ENCODE peak calls at places on chromosomes 7 and 10, in five cellular contexts. One of them, this sample, is unnamed.
A peak's percentile ranks its signal among the peaks of the same experiment; 100 is the strongest.

GRCh38 chr10:51367120-51367519 is 292.8 kb downstream of the PRKG1 start:
- DNase-seq in mesenchymal stem cell: no peak
- DNase-seq in H9: no peak
- DNase-seq in H1: no peak
- DNase-seq in IMR-90: no peak
- DNase-seq in this sample: no peak

GRCh38 chr7:73811760-73812168 is 19.0 kb upstream of the CLDN4 start:
- DNase-seq in H9: peak; percentile 89
- DNase-seq in mesenchymal stem cell: peak; percentile 70
- DNase-seq in H1: peak; percentile 56
- DNase-seq in IMR-90: peak; percentile 41
- DNase-seq in this sample: no peak

GRCh38 chr10:22666287-22667092 is 47.9 kb downstream of the PIP4K2A start:
- DNase-seq in IMR-90: peak; percentile 62
- DNase-seq in H1: no peak
- DNase-seq in mesenchymal stem cell: no peak
- DNase-seq in H9: no peak
- DNase-seq in this sample: no peak

GRCh38 chr10:117175215-117175900 is 21.9 kb upstream of the KCNK18 start:
- DNase-seq in mesenchymal stem cell: peak; percentile 10
- DNase-seq in IMR-90: no peak
- DNase-seq in H1: no peak
- DNase-seq in H9: peak; percentile 42
- DNase-seq in this sample: no peak

GRCh38 chr7:105682331-105683070 is 101.2 kb upstream of the EFCAB10 start:
- DNase-seq in H9: no peak
- DNase-seq in mesenchymal stem cell: no peak
- DNase-seq in IMR-90: no peak
- DNase-seq in H1: no peak
- DNase-seq in this sample: no peak

GRCh38 chr7:157611341-157611740 is 274.5 kb downstream of the DNAJB6 start:
- DNase-seq in H1: no peak
- DNase-seq in IMR-90: no peak
- DNase-seq in mesenchymal stem cell: no peak
- DNase-seq in H9: no peak
- DNase-seq in this sample: no peak

GRCh38 chr10:52351911-52352310 is 37.8 kb downstream of the DKK1 start:
- DNase-seq in IMR-90: peak; percentile 37
- DNase-seq in mesenchymal stem cell: no peak
- DNase-seq in H9: no peak
- DNase-seq in H1: no peak
- DNase-seq in this sample: no peak

GRCh38 chr7:100864263-100864845 is 2.8 kb upstream of the TRIP6 start:
- DNase-seq in IMR-90: no peak
- DNase-seq in H9: no peak
- DNase-seq in mesenchymal stem cell: no peak
- DNase-seq in H1: no peak
- DNase-seq in this sample: no peak

GRCh38 chr10:107546986-107547385 is 382.5 kb upstream of the SORCS1 start:
- DNase-seq in H1: no peak
- DNase-seq in H9: no peak
- DNase-seq in mesenchymal stem cell: peak; percentile 11
- DNase-seq in IMR-90: no peak
- DNase-seq in this sample: no peak

GRCh38 chr7:50657341-50657873 is 92.2 kb upstream of the DDC start:
- DNase-seq in mesenchymal stem cell: peak; percentile 34
- DNase-seq in IMR-90: peak; percentile 12
- DNase-seq in H1: no peak
- DNase-seq in H9: no peak
- DNase-seq in this sample: no peak

GRCh38 chr7:4797858-4798705 is 22.7 kb downstream of the AP5Z1 start:
- DNase-seq in IMR-90: peak; percentile 18
- DNase-seq in H9: peak; percentile 81
- DNase-seq in mesenchymal stem cell: peak; percentile 37
- DNase-seq in H1: no peak
- DNase-seq in this sample: peak; percentile 63

GRCh38 chr10:94107191-94107590 is 113.5 kb downstream of the PLCE1 start:
- DNase-seq in H9: no peak
- DNase-seq in mesenchymal stem cell: peak; percentile 51
- DNase-seq in H1: no peak
- DNase-seq in IMR-90: no peak
- DNase-seq in this sample: no peak

GRCh38 chr10:16518822-16519221 is 2.9 kb downstream of the C1QL3 start:
- DNase-seq in mesenchymal stem cell: no peak
- DNase-seq in H9: no peak
- DNase-seq in H1: no peak
- DNase-seq in IMR-90: no peak
- DNase-seq in this sample: no peak
- H2BK15ac ChIP-seq in mesenchymal stem cell: no peak overlapping the region
- H2BK15ac ChIP-seq in H9: no peak overlapping the region
- H2BK15ac ChIP-seq in H1: no peak overlapping the region
- H2BK15ac ChIP-seq in IMR-90: no peak overlapping the region
- H2BK15ac ChIP-seq in this sample: no peak overlapping the region

GRCh38 chr7:149130572-149131198 is 4.6 kb upstream of the ZNF425 start:
- DNase-seq in IMR-90: no peak
- DNase-seq in H9: no peak
- DNase-seq in H1: no peak
- DNase-seq in mesenchymal stem cell: no peak
- DNase-seq in this sample: no peak

GRCh38 chr7:149125189-149125863 is 798 bp downstream of the ZNF425 start:
- DNase-seq in IMR-90: no peak
- DNase-seq in H1: no peak
- DNase-seq in mesenchymal stem cell: no peak
- DNase-seq in H9: no peak
- DNase-seq in this sample: no peak

GRCh38 chr7:149125864-149126661 is at the start of gene ZNF425:
- DNase-seq in H1: peak; percentile 73
- DNase-seq in mesenchymal stem cell: peak; percentile 93
- DNase-seq in IMR-90: peak; percentile 86
- DNase-seq in H9: peak; percentile 93
- DNase-seq in this sample: peak; percentile 91

GRCh38 chr7:149126662-149127321 is 668 bp upstream of the ZNF425 start:
- DNase-seq in mesenchymal stem cell: no peak
- DNase-seq in H9: no peak
- DNase-seq in H1: no peak
- DNase-seq in IMR-90: peak; percentile 7
- DNase-seq in this sample: no peak
- H3K14ac ChIP-seq in mesenchymal stem cell: peak overlapping the region; percentile 50
- H3K14ac ChIP-seq in H9: peak overlapping the region; percentile 85
- H3K14ac ChIP-seq in H1: peak overlapping the region; percentile 68
- H3K14ac ChIP-seq in IMR-90: peak overlapping the region; percentile 98
- H3K14ac ChIP-seq in this sample: peak overlapping the region; percentile 97

GRCh38 chr10:78654047-78654590 is 414.6 kb upstream of the ZMIZ1 start:
- DNase-seq in H9: no peak
- DNase-seq in H1: no peak
- DNase-seq in IMR-90: no peak
- DNase-seq in mesenchymal stem cell: no peak
- DNase-seq in this sample: no peak
- H3K4ac ChIP-seq in H9: no peak overlapping the region
- H3K4ac ChIP-seq in H1: no peak overlapping the region
- H3K4ac ChIP-seq in IMR-90: no peak overlapping the region
- H3K4ac ChIP-seq in mesenchymal stem cell: no peak overlapping the region
- H3K4ac ChIP-seq in this sample: no peak overlapping the region

GRCh38 chr10:104299031-104299904 is 30.3 kb downstream of the GSTO2 start:
- DNase-seq in H9: no peak
- DNase-seq in IMR-90: peak; percentile 94
- DNase-seq in H1: no peak
- DNase-seq in mesenchymal stem cell: no peak
- DNase-seq in this sample: no peak
- H2BK15ac ChIP-seq in H9: no peak overlapping the region
- H2BK15ac ChIP-seq in IMR-90: peak overlapping the region; percentile 68
- H2BK15ac ChIP-seq in H1: no peak overlapping the region
- H2BK15ac ChIP-seq in mesenchymal stem cell: no peak overlapping the region
- H2BK15ac ChIP-seq in this sample: no peak overlapping the region

DNA sequence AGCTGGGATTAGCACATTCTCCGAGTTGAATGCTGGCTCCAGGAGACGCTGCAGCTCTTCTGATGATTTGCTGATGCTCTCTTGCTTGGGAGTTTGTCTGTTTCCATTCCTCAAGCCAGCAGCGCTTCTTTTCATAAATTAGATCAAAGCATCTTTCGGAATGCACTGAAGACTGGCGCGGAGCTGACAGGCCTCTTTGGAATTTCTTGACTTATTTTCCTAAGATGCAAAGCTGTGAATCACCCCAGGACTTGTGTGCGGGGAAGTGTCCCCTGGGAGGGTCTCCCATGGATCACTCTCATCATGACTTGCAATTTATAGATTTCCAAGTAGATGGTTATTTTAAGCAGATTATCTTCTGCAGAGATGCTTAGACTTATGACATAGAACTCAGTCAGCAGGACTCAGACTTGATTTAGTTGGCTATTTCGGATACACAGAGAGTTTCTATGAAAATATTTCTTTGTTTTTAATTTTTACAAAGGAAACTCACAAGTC is 467.2 kb downstream of the TCERG1L start:
- DNase-seq in H1: no peak
- DNase-seq in mesenchymal stem cell: no peak
- DNase-seq in H9: no peak
- DNase-seq in IMR-90: no peak
- DNase-seq in this sample: no peak
- H3K14ac ChIP-seq in H1: no peak overlapping the region
- H3K14ac ChIP-seq in mesenchymal stem cell: no peak overlapping the region
- H3K14ac ChIP-seq in H9: no peak overlapping the region
- H3K14ac ChIP-seq in IMR-90: no peak overlapping the region
- H3K14ac ChIP-seq in this sample: peak overlapping the region; percentile 51

GRCh38 chr7:151789380-151789947 is 87.5 kb downstream of the PRKAG2 start:
- DNase-seq in H9: no peak
- DNase-seq in IMR-90: no peak
- DNase-seq in mesenchymal stem cell: no peak
- DNase-seq in H1: no peak
- DNase-seq in this sample: no peak
- H3K4ac ChIP-seq in H9: no peak overlapping the region
- H3K4ac ChIP-seq in IMR-90: no peak overlapping the region
- H3K4ac ChIP-seq in mesenchymal stem cell: no peak overlapping the region
- H3K4ac ChIP-seq in H1: no peak overlapping the region
- H3K4ac ChIP-seq in this sample: no peak overlapping the region

DNA sequence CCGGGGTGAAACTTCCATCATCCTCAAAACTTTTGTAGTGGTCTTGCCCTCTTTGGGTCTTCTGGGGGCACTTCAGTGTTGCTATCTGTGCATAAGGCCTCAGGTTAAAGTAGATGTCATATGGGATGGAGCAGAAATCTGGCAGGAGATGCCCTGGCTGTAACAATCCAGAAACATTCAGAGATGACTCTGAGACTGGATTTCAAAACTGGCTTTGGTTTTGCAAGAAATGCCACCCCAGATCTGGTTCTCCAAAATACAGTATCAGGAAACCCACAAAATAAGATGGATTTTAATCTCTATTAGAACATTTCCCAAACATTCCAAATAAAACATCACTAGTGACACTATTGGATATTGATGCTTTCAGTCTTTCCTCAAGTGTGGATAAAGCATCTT is 191.5 kb downstream of the REEP3 start:
- DNase-seq in H1: no peak
- DNase-seq in mesenchymal stem cell: peak; percentile 52
- DNase-seq in IMR-90: no peak
- DNase-seq in H9: no peak
- DNase-seq in this sample: no peak
- H2BK15ac ChIP-seq in H1: no peak overlapping the region
- H2BK15ac ChIP-seq in mesenchymal stem cell: no peak overlapping the region
- H2BK15ac ChIP-seq in IMR-90: no peak overlapping the region
- H2BK15ac ChIP-seq in H9: no peak overlapping the region
- H2BK15ac ChIP-seq in this sample: no peak overlapping the region

GRCh38 chr10:28991738-28992270 is 297.1 kb upstream of the LYZL1 start:
- DNase-seq in H9: peak; percentile 65
- DNase-seq in H1: peak; percentile 17
- DNase-seq in IMR-90: peak; percentile 53
- DNase-seq in mesenchymal stem cell: peak; percentile 45
- DNase-seq in this sample: peak; percentile 41
- H3K14ac ChIP-seq in H9: no peak overlapping the region
- H3K14ac ChIP-seq in H1: no peak overlapping the region
- H3K14ac ChIP-seq in IMR-90: peak overlapping the region; percentile 0
- H3K14ac ChIP-seq in mesenchymal stem cell: no peak overlapping the region
- H3K14ac ChIP-seq in this sample: no peak overlapping the region